ENCODE peak calls at places on chromosomes 4 and X, in nine cellular contexts. Z is ureter; T is T-helper 9 cell; V is mesendoderm; J is Right ventricle myocardium superior; A is stimulated activated CD8-positive, alpha-beta memory T cell treated with anti-CD3 and anti-CD28 coated beads, Interleukin-7, amount 100 ng/mL, for 4 hours; O is NCI-H1694 treated with DMSO at 0.1 percent for 48 hours; G is naive thymus-derived CD8-positive, alpha-beta T cell; U is T-helper 17 cell. W is an unnamed sample.

GRCh38 chr4:8590546-8590880 is 2.1 kb upstream of the CPZ start:
- DNase-seq in Z (no peak), T (no peak), V (no peak), J (no peak), A (no peak), O (no peak), G (no peak), U (no peak), W (no peak)

GRCh38 chr4:68209003-68209402 is 36.5 kb downstream of the TMPRSS11B start:
- DNase-seq in Z (no peak), T (no peak), V (peak; percentile 13), J (no peak), A (no peak), O (no peak), G (no peak), U (no peak), W (no peak)

GRCh38 chrX:110418220-110418856 is 59.7 kb downstream of the RTL9 start:
- DNase-seq in Z (peak; percentile 52), T (no peak), V (peak; percentile 74), J (no peak), A (no peak), O (no peak), G (no peak), U (no peak), W (peak; percentile 10)

GRCh38 chrX:80846247-80846646 is 36.6 kb upstream of the BRWD3 start:
- DNase-seq in Z (no peak), T (no peak), V (no peak), J (no peak), A (no peak), O (no peak), G (no peak), U (no peak), W (no peak)

GRCh38 chr4:123559955-123560669 is 163.5 kb downstream of the SPRY1 start:
- DNase-seq in Z (no peak), T (no peak), V (no peak), J (no peak), A (no peak), O (no peak), G (no peak), U (no peak), W (peak; percentile 71)

GRCh38 chr4:574346-575161 is 1.5 kb downstream of the TMEM271 start:
- DNase-seq in Z (no peak), T (no peak), V (no peak), J (peak; percentile 22), A (no peak), O (no peak), G (no peak), U (no peak), W (no peak)

GRCh38 chrX:110563276-110563675 is 204.6 kb downstream of the RTL9 start:
- DNase-seq in Z (no peak), T (no peak), V (no peak), J (no peak), A (no peak), O (no peak), G (no peak), U (no peak), W (peak; percentile 2)

GRCh38 chrX:104315555-104315954 is 60.8 kb upstream of the ESX1 start:
- DNase-seq in Z (no peak), T (no peak), V (no peak), J (no peak), A (no peak), O (no peak), G (no peak), U (no peak), W (no peak)

GRCh38 chr4:88919056-88919455 is 137.9 kb downstream of the FAM13A start:
- DNase-seq in Z (no peak), T (no peak), V (no peak), J (no peak), A (no peak), O (no peak), G (no peak), U (no peak), W (no peak)

GRCh38 chr4:43458293-43458692 is 565.8 kb downstream of the GRXCR1 start:
- DNase-seq in Z (no peak), T (no peak), V (peak; percentile 10), J (no peak), A (no peak), O (no peak), G (no peak), U (no peak), W (no peak)

GRCh38 chr4:184250795-184251679 is 33.4 kb upstream of the ENPP6 start:
- DNase-seq in Z (no peak), T (no peak), V (peak; percentile 83), J (no peak), A (no peak), O (peak; percentile 28), G (peak; percentile 63), U (no peak), W (peak; percentile 52)

GRCh38 chrX:96692454-96692853 is 7.8 kb downstream of the DIAPH2 start:
- DNase-seq in Z (no peak), T (no peak), V (no peak), J (no peak), A (no peak), O (no peak), G (no peak), U (no peak), W (no peak)

GRCh38 chr4:82354788-82355187 is 19.0 kb downstream of the HNRNPD start:
- DNase-seq in Z (no peak), T (no peak), V (no peak), J (no peak), A (no peak), O (no peak), G (no peak), U (no peak), W (no peak)